ENCODE peak calls at places on chromosomes 7 and 10, in ten cellular contexts. M is left cardiac atrium, Q is A549, Y is GM23248, O is PC-3, W is HFFc6, G is lung, U is GM04503, Z is uterus, R is astrocyte of the cerebellum. I is an unnamed sample.

GRCh38 chr10:44725404-44725803 is 185.7 kb upstream of the TMEM72 start:
- DNase-seq in O (no peak), Y (peak; percentile 53), R (no peak), U (no peak), Q (no peak), G (no peak), M (no peak), W (peak; percentile 26), Z (no peak), I (no peak)

GRCh38 chr10:132197271-132198067 is 10.7 kb downstream of the DPYSL4 start:
- DNase-seq in W (no peak), R (no peak), Q (no peak), Y (no peak), M (no peak), G (no peak), O (no peak), Z (no peak), U (no peak), I (no peak)

GRCh38 chr7:32036557-32036956 is 33.6 kb downstream of the PDE1C start:
- DNase-seq in M (no peak), Y (peak; percentile 56), U (no peak), G (no peak), R (peak; percentile 44), Z (no peak), Q (no peak), W (no peak), O (peak; percentile 77), I (peak; percentile 64)

GRCh38 chr7:27101188-27101905 is 1.1 kb downstream of the HOXA2 start:
- DNase-seq in Z (no peak), U (no peak), O (no peak), Q (no peak), G (no peak), W (no peak), R (no peak), Y (no peak), M (no peak), I (peak; percentile 41)

GRCh38 chr7:26620352-26620751 is 244.0 kb downstream of the SKAP2 start:
- DNase-seq in R (no peak), M (no peak), G (no peak), Q (peak; percentile 18), Y (no peak), O (peak; percentile 13), Z (no peak), U (no peak), W (no peak), I (peak; percentile 50)

GRCh38 chr7:69208848-69209247 is 389.4 kb upstream of the AUTS2 start:
- DNase-seq in M (no peak), G (no peak), O (no peak), W (no peak), Q (no peak), Y (no peak), R (no peak), U (no peak), Z (no peak), I (no peak)

GRCh38 chr7:3909128-3909527 is 608.1 kb downstream of the SDK1 start:
- DNase-seq in R (no peak), Q (no peak), G (no peak), O (no peak), U (no peak), Z (no peak), Y (no peak), M (no peak), W (no peak), I (no peak)

GRCh38 chr10:82251222-82251977 is 376.4 kb downstream of the NRG3 start:
- DNase-seq in W (no peak), Y (no peak), U (no peak), Z (no peak), M (no peak), G (no peak), Q (no peak), R (no peak), O (no peak), I (no peak)

GRCh38 chr7:55569797-55570196 is 2.5 kb downstream of the VOPP1 start:
- DNase-seq in O (no peak), U (no peak), M (no peak), Q (no peak), W (no peak), R (no peak), Y (no peak), Z (no peak), G (no peak), I (peak; percentile 56)

GRCh38 chr7:140068033-140068432 is 5.3 kb upstream of the PARP12 start:
- DNase-seq in M (no peak), W (no peak), U (no peak), Z (no peak), O (no peak), Q (no peak), R (no peak), G (no peak), Y (no peak), I (no peak)

GRCh38 chr7:74349621-74350020 is 60.4 kb downstream of the CLIP2 start:
- DNase-seq in Y (no peak), Z (no peak), O (no peak), U (no peak), Q (no peak), G (no peak), W (no peak), M (no peak), R (no peak), I (no peak)

GRCh38 chr10:35353805-35354204 is 17.5 kb downstream of the CCNY start:
- DNase-seq in G (no peak), R (no peak), U (no peak), Z (no peak), Y (peak; percentile 54), W (no peak), Q (no peak), M (no peak), O (no peak), I (peak; percentile 24)

GRCh38 chr10:48652344-48652743 is 32.3 kb upstream of the WDFY4 start:
- DNase-seq in M (no peak), O (no peak), R (no peak), U (no peak), Q (no peak), Y (no peak), Z (no peak), G (no peak), W (no peak), I (no peak)

GRCh38 chr10:88966785-88967184 is 14.2 kb upstream of the ACTA2 start:
- DNase-seq in Y (no peak), M (peak; percentile 55), U (no peak), W (no peak), Q (no peak), R (no peak), Z (peak; percentile 68), O (no peak), G (no peak), I (no peak)

GRCh38 chr10:11563936-11564335 is 47.5 kb downstream of the USP6NL start:
- DNase-seq in Y (no peak), O (no peak), U (no peak), W (no peak), G (no peak), Z (no peak), Q (no peak), R (no peak), M (no peak), I (no peak)

GRCh38 chr7:148903504-148903903 is 19.4 kb upstream of the EZH2 start:
- DNase-seq in Y (no peak), W (no peak), O (no peak), M (no peak), R (no peak), Z (no peak), U (no peak), G (no peak), Q (no peak), I (no peak)

GRCh38 chr10:97869091-97870042 is 19.7 kb downstream of the GOLGA7B start:
- DNase-seq in Z (peak; percentile 38), M (peak; percentile 89), R (peak; percentile 83), Q (peak; percentile 98), O (peak; percentile 90), U (peak; percentile 51), G (peak; percentile 86), Y (peak; percentile 94), W (peak; percentile 91), I (peak; percentile 95)

GRCh38 chr10:28077889-28078288 is 79.0 kb upstream of the ODAD2 start:
- DNase-seq in Y (peak; percentile 56), O (peak; percentile 73), M (no peak), Q (no peak), R (no peak), W (peak; percentile 85), Z (no peak), U (peak; percentile 45), G (no peak), I (peak; percentile 97)

GRCh38 chr10:80530251-80530650 is 7.5 kb upstream of the SH2D4B start:
- DNase-seq in R (no peak), M (no peak), Y (peak; percentile 34), Z (no peak), U (no peak), Q (peak; percentile 83), W (peak; percentile 54), O (no peak), G (no peak), I (peak; percentile 67)

GRCh38 chr10:114395361-114396022 is 8.8 kb downstream of the AFAP1L2 start:
- DNase-seq in O (no peak), Q (no peak), G (no peak), Z (no peak), U (no peak), M (no peak), Y (no peak), W (no peak), R (no peak), I (no peak)

GRCh38 chr10:88538038-88538437 is 45.1 kb downstream of the RNLS start:
- DNase-seq in U (peak; percentile 67), G (no peak), R (peak; percentile 49), W (peak; percentile 2), O (no peak), Q (no peak), Z (no peak), Y (peak; percentile 28), M (no peak), I (no peak)

GRCh38 chr10:48943096-48943495 is 3.5 kb upstream of the LRRC18 start:
- DNase-seq in W (no peak), O (no peak), U (no peak), Q (no peak), M (no peak), Z (no peak), R (no peak), Y (no peak), G (no peak), I (no peak)

GRCh38 chr7:33411000-33411399 is 281.6 kb downstream of the BBS9 start:
- DNase-seq in Y (no peak), U (no peak), R (no peak), G (no peak), Q (no peak), O (no peak), M (no peak), W (no peak), Z (no peak), I (no peak)

GRCh38 chr7:34806831-34807230 is 148.8 kb downstream of the NPSR1 start:
- DNase-seq in Q (no peak), M (no peak), R (no peak), O (no peak), G (no peak), Y (no peak), W (no peak), U (no peak), Z (no peak), I (no peak)

GRCh38 chr7:123979876-123980275 is 53.0 kb downstream of the TMEM229A start:
- DNase-seq in R (peak; percentile 42), Q (no peak), U (no peak), O (peak; percentile 60), M (no peak), W (no peak), Z (no peak), Y (no peak), G (no peak), I (peak; percentile 84)

GRCh38 chr10:119335671-119336353 is 128.4 kb downstream of the GRK5 start:
- DNase-seq in R (no peak), Q (no peak), O (no peak), Y (no peak), M (peak; percentile 71), Z (no peak), W (no peak), G (no peak), U (no peak), I (no peak)

GRCh38 chr10:128739937-128740336 is 613.7 kb upstream of the MKI67 start:
- DNase-seq in M (no peak), Y (no peak), U (no peak), R (no peak), W (no peak), Q (no peak), O (no peak), Z (no peak), G (no peak), I (no peak)

GRCh38 chr7:112023786-112024185 is 182.4 kb downstream of the DOCK4 start:
- DNase-seq in R (no peak), Q (no peak), M (no peak), Z (no peak), G (no peak), Y (no peak), U (no peak), W (no peak), O (no peak), I (no peak)

I was measured in kidney tubule cell.